ENCODE peak calls at places on chromosome 11, in six cellular contexts. One of them, this sample, is unnamed.

GRCh38 chr11:67584205-67584880 is 731 bp downstream of the GSTP1 start:
- DNase-seq in HTR-8/SVneo: no peak
- DNase-seq in fibroblast of mammary gland: peak; percentile 55
- DNase-seq in AG10803: peak; percentile 66
- DNase-seq in stimulated activated CD8-positive, alpha-beta memory T cell treated with anti-CD3 and anti-CD28 coated beads, Interleukin-7, amount 100 ng/mL, for 1 hour: no peak
- DNase-seq in natural killer cell treated with Interleukin-12 subunit alpha and Interleukin-12 subunit beta and Interleukin-15 and Interleukin-18, amount 100 ng/mL, for 72 hours: no peak
- DNase-seq in this sample: peak; percentile 68

GRCh38 chr11:69274531-69275016 is 19.4 kb upstream of the MYEOV start:
- DNase-seq in AG10803: no peak
- DNase-seq in HTR-8/SVneo: no peak
- DNase-seq in stimulated activated CD8-positive, alpha-beta memory T cell treated with anti-CD3 and anti-CD28 coated beads, Interleukin-7, amount 100 ng/mL, for 1 hour: no peak
- DNase-seq in natural killer cell treated with Interleukin-12 subunit alpha and Interleukin-12 subunit beta and Interleukin-15 and Interleukin-18, amount 100 ng/mL, for 72 hours: no peak
- DNase-seq in fibroblast of mammary gland: no peak
- DNase-seq in this sample: no peak

GRCh38 chr11:67117667-67118058 is 1.4 kb upstream of the KDM2A start:
- DNase-seq in natural killer cell treated with Interleukin-12 subunit alpha and Interleukin-12 subunit beta and Interleukin-15 and Interleukin-18, amount 100 ng/mL, for 72 hours: peak; percentile 65
- DNase-seq in stimulated activated CD8-positive, alpha-beta memory T cell treated with anti-CD3 and anti-CD28 coated beads, Interleukin-7, amount 100 ng/mL, for 1 hour: no peak
- DNase-seq in fibroblast of mammary gland: no peak
- DNase-seq in HTR-8/SVneo: no peak
- DNase-seq in AG10803: peak; percentile 23
- DNase-seq in this sample: peak; percentile 22

GRCh38 chr11:97751952-97752351 is 1268.8 kb upstream of the CNTN5 start:
- DNase-seq in AG10803: no peak
- DNase-seq in natural killer cell treated with Interleukin-12 subunit alpha and Interleukin-12 subunit beta and Interleukin-15 and Interleukin-18, amount 100 ng/mL, for 72 hours: no peak
- DNase-seq in HTR-8/SVneo: no peak
- DNase-seq in stimulated activated CD8-positive, alpha-beta memory T cell treated with anti-CD3 and anti-CD28 coated beads, Interleukin-7, amount 100 ng/mL, for 1 hour: no peak
- DNase-seq in fibroblast of mammary gland: no peak
- DNase-seq in this sample: no peak

GRCh38 chr11:9565822-9566560 is 7.5 kb upstream of the WEE1 start:
- DNase-seq in AG10803: peak; percentile 100
- DNase-seq in stimulated activated CD8-positive, alpha-beta memory T cell treated with anti-CD3 and anti-CD28 coated beads, Interleukin-7, amount 100 ng/mL, for 1 hour: no peak
- DNase-seq in fibroblast of mammary gland: peak; percentile 100
- DNase-seq in HTR-8/SVneo: peak; percentile 94
- DNase-seq in natural killer cell treated with Interleukin-12 subunit alpha and Interleukin-12 subunit beta and Interleukin-15 and Interleukin-18, amount 100 ng/mL, for 72 hours: no peak
- DNase-seq in this sample: peak; percentile 91

GRCh38 chr11:65553301-65554001 is 4.7 kb downstream of the LTBP3 start:
- DNase-seq in stimulated activated CD8-positive, alpha-beta memory T cell treated with anti-CD3 and anti-CD28 coated beads, Interleukin-7, amount 100 ng/mL, for 1 hour: no peak
- DNase-seq in HTR-8/SVneo: no peak
- DNase-seq in natural killer cell treated with Interleukin-12 subunit alpha and Interleukin-12 subunit beta and Interleukin-15 and Interleukin-18, amount 100 ng/mL, for 72 hours: peak; percentile 63
- DNase-seq in fibroblast of mammary gland: no peak
- DNase-seq in AG10803: no peak
- DNase-seq in this sample: peak; percentile 73

GRCh38 chr11:9396310-9396709 is 11.9 kb downstream of the IPO7 start:
- DNase-seq in fibroblast of mammary gland: no peak
- DNase-seq in stimulated activated CD8-positive, alpha-beta memory T cell treated with anti-CD3 and anti-CD28 coated beads, Interleukin-7, amount 100 ng/mL, for 1 hour: no peak
- DNase-seq in HTR-8/SVneo: no peak
- DNase-seq in AG10803: no peak
- DNase-seq in natural killer cell treated with Interleukin-12 subunit alpha and Interleukin-12 subunit beta and Interleukin-15 and Interleukin-18, amount 100 ng/mL, for 72 hours: no peak
- DNase-seq in this sample: no peak

GRCh38 chr11:123690490-123690889 is 36.1 kb upstream of the SCN3B start:
- DNase-seq in fibroblast of mammary gland: peak; percentile 71
- DNase-seq in natural killer cell treated with Interleukin-12 subunit alpha and Interleukin-12 subunit beta and Interleukin-15 and Interleukin-18, amount 100 ng/mL, for 72 hours: no peak
- DNase-seq in AG10803: peak; percentile 48
- DNase-seq in stimulated activated CD8-positive, alpha-beta memory T cell treated with anti-CD3 and anti-CD28 coated beads, Interleukin-7, amount 100 ng/mL, for 1 hour: no peak
- DNase-seq in HTR-8/SVneo: no peak
- DNase-seq in this sample: no peak

GRCh38 chr11:59615132-59615636 is 390 bp downstream of the OSBP start:
- DNase-seq in HTR-8/SVneo: peak; percentile 10
- DNase-seq in stimulated activated CD8-positive, alpha-beta memory T cell treated with anti-CD3 and anti-CD28 coated beads, Interleukin-7, amount 100 ng/mL, for 1 hour: peak; percentile 17
- DNase-seq in AG10803: no peak
- DNase-seq in fibroblast of mammary gland: no peak
- DNase-seq in natural killer cell treated with Interleukin-12 subunit alpha and Interleukin-12 subunit beta and Interleukin-15 and Interleukin-18, amount 100 ng/mL, for 72 hours: peak; percentile 62
- DNase-seq in this sample: peak; percentile 14

GRCh38 chr11:47552086-47552580 is 799 bp downstream of the CELF1 start:
- DNase-seq in natural killer cell treated with Interleukin-12 subunit alpha and Interleukin-12 subunit beta and Interleukin-15 and Interleukin-18, amount 100 ng/mL, for 72 hours: no peak
- DNase-seq in AG10803: peak; percentile 71
- DNase-seq in stimulated activated CD8-positive, alpha-beta memory T cell treated with anti-CD3 and anti-CD28 coated beads, Interleukin-7, amount 100 ng/mL, for 1 hour: no peak
- DNase-seq in fibroblast of mammary gland: peak; percentile 47
- DNase-seq in HTR-8/SVneo: no peak
- DNase-seq in this sample: peak; percentile 78

GRCh38 chr11:35304393-35304790 is 115.0 kb downstream of the SLC1A2 start:
- DNase-seq in AG10803: peak; percentile 73
- DNase-seq in natural killer cell treated with Interleukin-12 subunit alpha and Interleukin-12 subunit beta and Interleukin-15 and Interleukin-18, amount 100 ng/mL, for 72 hours: no peak
- DNase-seq in HTR-8/SVneo: no peak
- DNase-seq in fibroblast of mammary gland: peak; percentile 92
- DNase-seq in stimulated activated CD8-positive, alpha-beta memory T cell treated with anti-CD3 and anti-CD28 coated beads, Interleukin-7, amount 100 ng/mL, for 1 hour: no peak
- DNase-seq in this sample: no peak

GRCh38 chr11:91209751-91210150 is 986.9 kb upstream of the CHORDC1 start:
- DNase-seq in HTR-8/SVneo: no peak
- DNase-seq in stimulated activated CD8-positive, alpha-beta memory T cell treated with anti-CD3 and anti-CD28 coated beads, Interleukin-7, amount 100 ng/mL, for 1 hour: no peak
- DNase-seq in AG10803: no peak
- DNase-seq in natural killer cell treated with Interleukin-12 subunit alpha and Interleukin-12 subunit beta and Interleukin-15 and Interleukin-18, amount 100 ng/mL, for 72 hours: no peak
- DNase-seq in fibroblast of mammary gland: no peak
- DNase-seq in this sample: no peak

GRCh38 chr11:76756341-76756771 is 26.8 kb upstream of the TSKU start:
- DNase-seq in fibroblast of mammary gland: no peak
- DNase-seq in HTR-8/SVneo: no peak
- DNase-seq in AG10803: no peak
- DNase-seq in natural killer cell treated with Interleukin-12 subunit alpha and Interleukin-12 subunit beta and Interleukin-15 and Interleukin-18, amount 100 ng/mL, for 72 hours: peak; percentile 28
- DNase-seq in stimulated activated CD8-positive, alpha-beta memory T cell treated with anti-CD3 and anti-CD28 coated beads, Interleukin-7, amount 100 ng/mL, for 1 hour: no peak
- DNase-seq in this sample: peak; percentile 10

GRCh38 chr11:76152086-76152658 is 54.1 kb downstream of the WNT11 start:
- DNase-seq in stimulated activated CD8-positive, alpha-beta memory T cell treated with anti-CD3 and anti-CD28 coated beads, Interleukin-7, amount 100 ng/mL, for 1 hour: peak; percentile 50
- DNase-seq in HTR-8/SVneo: peak; percentile 88
- DNase-seq in natural killer cell treated with Interleukin-12 subunit alpha and Interleukin-12 subunit beta and Interleukin-15 and Interleukin-18, amount 100 ng/mL, for 72 hours: peak; percentile 87
- DNase-seq in fibroblast of mammary gland: peak; percentile 84
- DNase-seq in AG10803: peak; percentile 74
- DNase-seq in this sample: peak; percentile 92

GRCh38 chr11:125357551-125357950 is 138.5 kb downstream of the FEZ1 start:
- DNase-seq in AG10803: no peak
- DNase-seq in natural killer cell treated with Interleukin-12 subunit alpha and Interleukin-12 subunit beta and Interleukin-15 and Interleukin-18, amount 100 ng/mL, for 72 hours: no peak
- DNase-seq in fibroblast of mammary gland: no peak
- DNase-seq in HTR-8/SVneo: no peak
- DNase-seq in stimulated activated CD8-positive, alpha-beta memory T cell treated with anti-CD3 and anti-CD28 coated beads, Interleukin-7, amount 100 ng/mL, for 1 hour: no peak
- DNase-seq in this sample: no peak

GRCh38 chr11:9039194-9039593 is 35.4 kb upstream of the NRIP3 start:
- DNase-seq in HTR-8/SVneo: no peak
- DNase-seq in fibroblast of mammary gland: peak; percentile 21
- DNase-seq in AG10803: no peak
- DNase-seq in natural killer cell treated with Interleukin-12 subunit alpha and Interleukin-12 subunit beta and Interleukin-15 and Interleukin-18, amount 100 ng/mL, for 72 hours: no peak
- DNase-seq in stimulated activated CD8-positive, alpha-beta memory T cell treated with anti-CD3 and anti-CD28 coated beads, Interleukin-7, amount 100 ng/mL, for 1 hour: no peak
- DNase-seq in this sample: no peak

GRCh38 chr11:17046690-17047089 is 30.8 kb downstream of the RPS13 start:
- DNase-seq in HTR-8/SVneo: no peak
- DNase-seq in natural killer cell treated with Interleukin-12 subunit alpha and Interleukin-12 subunit beta and Interleukin-15 and Interleukin-18, amount 100 ng/mL, for 72 hours: no peak
- DNase-seq in stimulated activated CD8-positive, alpha-beta memory T cell treated with anti-CD3 and anti-CD28 coated beads, Interleukin-7, amount 100 ng/mL, for 1 hour: no peak
- DNase-seq in AG10803: no peak
- DNase-seq in fibroblast of mammary gland: no peak
- DNase-seq in this sample: no peak

GRCh38 chr11:15073361-15074205 is at the start of gene CALCB:
- DNase-seq in HTR-8/SVneo: no peak
- DNase-seq in AG10803: peak; percentile 12
- DNase-seq in natural killer cell treated with Interleukin-12 subunit alpha and Interleukin-12 subunit beta and Interleukin-15 and Interleukin-18, amount 100 ng/mL, for 72 hours: no peak
- DNase-seq in fibroblast of mammary gland: peak; percentile 32
- DNase-seq in stimulated activated CD8-positive, alpha-beta memory T cell treated with anti-CD3 and anti-CD28 coated beads, Interleukin-7, amount 100 ng/mL, for 1 hour: no peak
- DNase-seq in this sample: peak; percentile 68

GRCh38 chr11:134700101-134700640 is 288.1 kb upstream of the B3GAT1 start:
- DNase-seq in HTR-8/SVneo: no peak
- DNase-seq in fibroblast of mammary gland: no peak
- DNase-seq in AG10803: no peak
- DNase-seq in natural killer cell treated with Interleukin-12 subunit alpha and Interleukin-12 subunit beta and Interleukin-15 and Interleukin-18, amount 100 ng/mL, for 72 hours: no peak
- DNase-seq in stimulated activated CD8-positive, alpha-beta memory T cell treated with anti-CD3 and anti-CD28 coated beads, Interleukin-7, amount 100 ng/mL, for 1 hour: no peak
- DNase-seq in this sample: no peak

GRCh38 chr11:71304045-71304444 is 51.7 kb upstream of the SHANK2 start:
- DNase-seq in fibroblast of mammary gland: no peak
- DNase-seq in natural killer cell treated with Interleukin-12 subunit alpha and Interleukin-12 subunit beta and Interleukin-15 and Interleukin-18, amount 100 ng/mL, for 72 hours: no peak
- DNase-seq in stimulated activated CD8-positive, alpha-beta memory T cell treated with anti-CD3 and anti-CD28 coated beads, Interleukin-7, amount 100 ng/mL, for 1 hour: no peak
- DNase-seq in HTR-8/SVneo: no peak
- DNase-seq in AG10803: no peak
- DNase-seq in this sample: no peak

GRCh38 chr11:123806249-123806648 is at the start of gene OR6M1:
- DNase-seq in natural killer cell treated with Interleukin-12 subunit alpha and Interleukin-12 subunit beta and Interleukin-15 and Interleukin-18, amount 100 ng/mL, for 72 hours: no peak
- DNase-seq in fibroblast of mammary gland: no peak
- DNase-seq in stimulated activated CD8-positive, alpha-beta memory T cell treated with anti-CD3 and anti-CD28 coated beads, Interleukin-7, amount 100 ng/mL, for 1 hour: no peak
- DNase-seq in HTR-8/SVneo: no peak
- DNase-seq in AG10803: no peak
- DNase-seq in this sample: no peak

GRCh38 chr11:106601637-106602297 is 416.5 kb downstream of the GUCY1A2 start:
- DNase-seq in HTR-8/SVneo: no peak
- DNase-seq in stimulated activated CD8-positive, alpha-beta memory T cell treated with anti-CD3 and anti-CD28 coated beads, Interleukin-7, amount 100 ng/mL, for 1 hour: no peak
- DNase-seq in natural killer cell treated with Interleukin-12 subunit alpha and Interleukin-12 subunit beta and Interleukin-15 and Interleukin-18, amount 100 ng/mL, for 72 hours: no peak
- DNase-seq in fibroblast of mammary gland: no peak
- DNase-seq in AG10803: no peak
- DNase-seq in this sample: no peak

GRCh38 chr11:68142028-68142412 is 20.8 kb upstream of the CHKA start:
- DNase-seq in stimulated activated CD8-positive, alpha-beta memory T cell treated with anti-CD3 and anti-CD28 coated beads, Interleukin-7, amount 100 ng/mL, for 1 hour: no peak
- DNase-seq in fibroblast of mammary gland: no peak
- DNase-seq in HTR-8/SVneo: no peak
- DNase-seq in natural killer cell treated with Interleukin-12 subunit alpha and Interleukin-12 subunit beta and Interleukin-15 and Interleukin-18, amount 100 ng/mL, for 72 hours: no peak
- DNase-seq in AG10803: no peak
- DNase-seq in this sample: no peak

GRCh38 chr11:36126703-36127102 is 162.5 kb downstream of the COMMD9 start:
- DNase-seq in fibroblast of mammary gland: no peak
- DNase-seq in stimulated activated CD8-positive, alpha-beta memory T cell treated with anti-CD3 and anti-CD28 coated beads, Interleukin-7, amount 100 ng/mL, for 1 hour: no peak
- DNase-seq in HTR-8/SVneo: no peak
- DNase-seq in natural killer cell treated with Interleukin-12 subunit alpha and Interleukin-12 subunit beta and Interleukin-15 and Interleukin-18, amount 100 ng/mL, for 72 hours: no peak
- DNase-seq in AG10803: no peak
- DNase-seq in this sample: peak; percentile 56

GRCh38 chr11:89381094-89381493 is 110.1 kb downstream of the NOX4 start:
- DNase-seq in AG10803: peak; percentile 96
- DNase-seq in stimulated activated CD8-positive, alpha-beta memory T cell treated with anti-CD3 and anti-CD28 coated beads, Interleukin-7, amount 100 ng/mL, for 1 hour: no peak
- DNase-seq in fibroblast of mammary gland: peak; percentile 96
- DNase-seq in natural killer cell treated with Interleukin-12 subunit alpha and Interleukin-12 subunit beta and Interleukin-15 and Interleukin-18, amount 100 ng/mL, for 72 hours: no peak
- DNase-seq in HTR-8/SVneo: peak; percentile 39
- DNase-seq in this sample: peak; percentile 4

GRCh38 chr11:40241524-40242037 is 1217.9 kb downstream of the LRRC4C start:
- DNase-seq in natural killer cell treated with Interleukin-12 subunit alpha and Interleukin-12 subunit beta and Interleukin-15 and Interleukin-18, amount 100 ng/mL, for 72 hours: no peak
- DNase-seq in HTR-8/SVneo: peak; percentile 1
- DNase-seq in AG10803: peak; percentile 9
- DNase-seq in fibroblast of mammary gland: peak; percentile 2
- DNase-seq in stimulated activated CD8-positive, alpha-beta memory T cell treated with anti-CD3 and anti-CD28 coated beads, Interleukin-7, amount 100 ng/mL, for 1 hour: no peak
- DNase-seq in this sample: peak; percentile 31

GRCh38 chr11:103872748-103873147 is 163.7 kb upstream of the DDI1 start:
- DNase-seq in natural killer cell treated with Interleukin-12 subunit alpha and Interleukin-12 subunit beta and Interleukin-15 and Interleukin-18, amount 100 ng/mL, for 72 hours: no peak
- DNase-seq in stimulated activated CD8-positive, alpha-beta memory T cell treated with anti-CD3 and anti-CD28 coated beads, Interleukin-7, amount 100 ng/mL, for 1 hour: no peak
- DNase-seq in AG10803: no peak
- DNase-seq in HTR-8/SVneo: no peak
- DNase-seq in fibroblast of mammary gland: peak; percentile 11
- DNase-seq in this sample: no peak

GRCh38 chr11:134711008-134711407 is 299.0 kb upstream of the B3GAT1 start:
- DNase-seq in HTR-8/SVneo: no peak
- DNase-seq in stimulated activated CD8-positive, alpha-beta memory T cell treated with anti-CD3 and anti-CD28 coated beads, Interleukin-7, amount 100 ng/mL, for 1 hour: no peak
- DNase-seq in fibroblast of mammary gland: no peak
- DNase-seq in AG10803: no peak
- DNase-seq in natural killer cell treated with Interleukin-12 subunit alpha and Interleukin-12 subunit beta and Interleukin-15 and Interleukin-18, amount 100 ng/mL, for 72 hours: no peak
- DNase-seq in this sample: no peak

GRCh38 chr11:27864046-27865025 is 164.1 kb upstream of the BDNF start:
- DNase-seq in natural killer cell treated with Interleukin-12 subunit alpha and Interleukin-12 subunit beta and Interleukin-15 and Interleukin-18, amount 100 ng/mL, for 72 hours: no peak
- DNase-seq in HTR-8/SVneo: no peak
- DNase-seq in AG10803: peak; percentile 37
- DNase-seq in fibroblast of mammary gland: no peak
- DNase-seq in stimulated activated CD8-positive, alpha-beta memory T cell treated with anti-CD3 and anti-CD28 coated beads, Interleukin-7, amount 100 ng/mL, for 1 hour: no peak
- DNase-seq in this sample: no peak

GRCh38 chr11:5102246-5102645 is 32.9 kb downstream of the OR52E1 start:
- DNase-seq in natural killer cell treated with Interleukin-12 subunit alpha and Interleukin-12 subunit beta and Interleukin-15 and Interleukin-18, amount 100 ng/mL, for 72 hours: no peak
- DNase-seq in fibroblast of mammary gland: no peak
- DNase-seq in stimulated activated CD8-positive, alpha-beta memory T cell treated with anti-CD3 and anti-CD28 coated beads, Interleukin-7, amount 100 ng/mL, for 1 hour: no peak
- DNase-seq in HTR-8/SVneo: no peak
- DNase-seq in AG10803: no peak
- DNase-seq in this sample: peak; percentile 25

GRCh38 chr11:19913236-19913892 is 200.7 kb downstream of the NAV2 start:
- DNase-seq in HTR-8/SVneo: no peak
- DNase-seq in stimulated activated CD8-positive, alpha-beta memory T cell treated with anti-CD3 and anti-CD28 coated beads, Interleukin-7, amount 100 ng/mL, for 1 hour: no peak
- DNase-seq in fibroblast of mammary gland: no peak
- DNase-seq in natural killer cell treated with Interleukin-12 subunit alpha and Interleukin-12 subunit beta and Interleukin-15 and Interleukin-18, amount 100 ng/mL, for 72 hours: no peak
- DNase-seq in AG10803: no peak
- DNase-seq in this sample: no peak

GRCh38 chr11:123100378-123101085 is 38.6 kb upstream of the HSPA8 start:
- DNase-seq in fibroblast of mammary gland: peak; percentile 45
- DNase-seq in AG10803: no peak
- DNase-seq in natural killer cell treated with Interleukin-12 subunit alpha and Interleukin-12 subunit beta and Interleukin-15 and Interleukin-18, amount 100 ng/mL, for 72 hours: no peak
- DNase-seq in stimulated activated CD8-positive, alpha-beta memory T cell treated with anti-CD3 and anti-CD28 coated beads, Interleukin-7, amount 100 ng/mL, for 1 hour: no peak
- DNase-seq in HTR-8/SVneo: no peak
- DNase-seq in this sample: no peak

GRCh38 chr11:62461740-62462522 is 43.1 kb downstream of the SCGB1A1 start:
- DNase-seq in fibroblast of mammary gland: peak; percentile 79
- DNase-seq in HTR-8/SVneo: peak; percentile 52
- DNase-seq in natural killer cell treated with Interleukin-12 subunit alpha and Interleukin-12 subunit beta and Interleukin-15 and Interleukin-18, amount 100 ng/mL, for 72 hours: no peak
- DNase-seq in AG10803: peak; percentile 81
- DNase-seq in stimulated activated CD8-positive, alpha-beta memory T cell treated with anti-CD3 and anti-CD28 coated beads, Interleukin-7, amount 100 ng/mL, for 1 hour: no peak
- DNase-seq in this sample: no peak

GRCh38 chr11:106990322-106990721 is 28.0 kb downstream of the GUCY1A2 start:
- DNase-seq in HTR-8/SVneo: no peak
- DNase-seq in fibroblast of mammary gland: no peak
- DNase-seq in stimulated activated CD8-positive, alpha-beta memory T cell treated with anti-CD3 and anti-CD28 coated beads, Interleukin-7, amount 100 ng/mL, for 1 hour: no peak
- DNase-seq in AG10803: no peak
- DNase-seq in natural killer cell treated with Interleukin-12 subunit alpha and Interleukin-12 subunit beta and Interleukin-15 and Interleukin-18, amount 100 ng/mL, for 72 hours: no peak
- DNase-seq in this sample: peak; percentile 22

GRCh38 chr11:62923634-62924411 is 2.7 kb upstream of the CHRM1 start:
- DNase-seq in AG10803: no peak
- DNase-seq in HTR-8/SVneo: no peak
- DNase-seq in fibroblast of mammary gland: no peak
- DNase-seq in stimulated activated CD8-positive, alpha-beta memory T cell treated with anti-CD3 and anti-CD28 coated beads, Interleukin-7, amount 100 ng/mL, for 1 hour: no peak
- DNase-seq in natural killer cell treated with Interleukin-12 subunit alpha and Interleukin-12 subunit beta and Interleukin-15 and Interleukin-18, amount 100 ng/mL, for 72 hours: no peak
- DNase-seq in this sample: peak; percentile 68

GRCh38 chr11:35373284-35373933 is 45.9 kb downstream of the SLC1A2 start:
- DNase-seq in HTR-8/SVneo: no peak
- DNase-seq in stimulated activated CD8-positive, alpha-beta memory T cell treated with anti-CD3 and anti-CD28 coated beads, Interleukin-7, amount 100 ng/mL, for 1 hour: no peak
- DNase-seq in natural killer cell treated with Interleukin-12 subunit alpha and Interleukin-12 subunit beta and Interleukin-15 and Interleukin-18, amount 100 ng/mL, for 72 hours: no peak
- DNase-seq in AG10803: no peak
- DNase-seq in fibroblast of mammary gland: no peak
- DNase-seq in this sample: no peak

GRCh38 chr11:23897453-23898289 is 599.2 kb upstream of the LUZP2 start:
- DNase-seq in natural killer cell treated with Interleukin-12 subunit alpha and Interleukin-12 subunit beta and Interleukin-15 and Interleukin-18, amount 100 ng/mL, for 72 hours: no peak
- DNase-seq in AG10803: peak; percentile 94
- DNase-seq in HTR-8/SVneo: peak; percentile 36
- DNase-seq in stimulated activated CD8-positive, alpha-beta memory T cell treated with anti-CD3 and anti-CD28 coated beads, Interleukin-7, amount 100 ng/mL, for 1 hour: no peak
- DNase-seq in fibroblast of mammary gland: peak; percentile 93
- DNase-seq in this sample: no peak

GRCh38 chr11:6319001-6319878 is 1.1 kb downstream of the CAVIN3 start:
- DNase-seq in HTR-8/SVneo: peak; percentile 18
- DNase-seq in stimulated activated CD8-positive, alpha-beta memory T cell treated with anti-CD3 and anti-CD28 coated beads, Interleukin-7, amount 100 ng/mL, for 1 hour: no peak
- DNase-seq in AG10803: peak; percentile 48
- DNase-seq in fibroblast of mammary gland: peak; percentile 32
- DNase-seq in natural killer cell treated with Interleukin-12 subunit alpha and Interleukin-12 subunit beta and Interleukin-15 and Interleukin-18, amount 100 ng/mL, for 72 hours: no peak
- DNase-seq in this sample: no peak

GRCh38 chr11:76288166-76288978 is 82.1 kb upstream of the WNT11 start:
- DNase-seq in HTR-8/SVneo: no peak
- DNase-seq in AG10803: no peak
- DNase-seq in natural killer cell treated with Interleukin-12 subunit alpha and Interleukin-12 subunit beta and Interleukin-15 and Interleukin-18, amount 100 ng/mL, for 72 hours: no peak
- DNase-seq in stimulated activated CD8-positive, alpha-beta memory T cell treated with anti-CD3 and anti-CD28 coated beads, Interleukin-7, amount 100 ng/mL, for 1 hour: no peak
- DNase-seq in fibroblast of mammary gland: no peak
- DNase-seq in this sample: no peak

This sample was measured in A673.